ENCODE peak calls at places on chromosomes 4 and X, in four cellular contexts. One of them, this sample, is unnamed.

GRCh38 chr4:55876387-55876786 is 22.9 kb downstream of the EXOC1 start:
- DNase-seq in K562: no peak
- DNase-seq in suprapubic skin: no peak
- DNase-seq in SK-N-SH: no peak
- DNase-seq in this sample: no peak

GRCh38 chr4:172143605-172144314 is 330.6 kb downstream of the GALNTL6 start:
- DNase-seq in K562: peak; percentile 13
- DNase-seq in suprapubic skin: no peak
- DNase-seq in SK-N-SH: peak; percentile 55
- DNase-seq in this sample: no peak

GRCh38 chr4:54255881-54256280 is 26.8 kb downstream of the PDGFRA start:
- DNase-seq in suprapubic skin: no peak
- DNase-seq in K562: no peak
- DNase-seq in SK-N-SH: no peak
- DNase-seq in this sample: no peak

GRCh38 chr4:126106658-126107057 is 791.9 kb downstream of the FAT4 start:
- DNase-seq in K562: no peak
- DNase-seq in suprapubic skin: no peak
- DNase-seq in SK-N-SH: no peak
- DNase-seq in this sample: no peak

GRCh38 chr4:6869944-6870343 is 39.7 kb upstream of the TBC1D14 start:
- DNase-seq in SK-N-SH: no peak
- DNase-seq in K562: peak; percentile 27
- DNase-seq in suprapubic skin: no peak
- DNase-seq in this sample: no peak

GRCh38 chr4:6839579-6839978 is 57.1 kb downstream of the KIAA0232 start:
- DNase-seq in K562: no peak
- DNase-seq in SK-N-SH: no peak
- DNase-seq in suprapubic skin: no peak
- DNase-seq in this sample: no peak

GRCh38 chrX:118976599-118977340 is 2.4 kb downstream of the LONRF3 start:
- DNase-seq in K562: peak; percentile 45
- DNase-seq in SK-N-SH: peak; percentile 61
- DNase-seq in suprapubic skin: peak; percentile 76
- DNase-seq in this sample: peak; percentile 82

GRCh38 chr4:140020457-140021361 is 133.3 kb downstream of the MAML3 start:
- DNase-seq in SK-N-SH: no peak
- DNase-seq in K562: no peak
- DNase-seq in suprapubic skin: no peak
- DNase-seq in this sample: no peak

GRCh38 chrX:31796624-31797023 is 724.8 kb upstream of the FTHL17 start:
- DNase-seq in SK-N-SH: no peak
- DNase-seq in suprapubic skin: no peak
- DNase-seq in K562: no peak
- DNase-seq in this sample: no peak

GRCh38 chr4:4254666-4255065 is 6.6 kb upstream of the TMEM128 start:
- DNase-seq in suprapubic skin: no peak
- DNase-seq in K562: no peak
- DNase-seq in SK-N-SH: no peak
- DNase-seq in this sample: no peak

GRCh38 chr4:3936184-3936583 is 170.0 kb downstream of the ADRA2C start:
- DNase-seq in suprapubic skin: no peak
- DNase-seq in SK-N-SH: no peak
- DNase-seq in K562: no peak
- DNase-seq in this sample: no peak

GRCh38 chr4:135244605-135245146 is 1043.1 kb upstream of the PABPC4L start:
- DNase-seq in suprapubic skin: no peak
- DNase-seq in K562: no peak
- DNase-seq in SK-N-SH: no peak
- DNase-seq in this sample: no peak

GRCh38 chr4:123984881-123985280 is 588.3 kb downstream of the SPRY1 start:
- DNase-seq in K562: no peak
- DNase-seq in SK-N-SH: no peak
- DNase-seq in suprapubic skin: no peak
- DNase-seq in this sample: peak; percentile 10

GRCh38 chr4:25528391-25528790 is 127.3 kb upstream of the SLC34A2 start:
- DNase-seq in SK-N-SH: no peak
- DNase-seq in suprapubic skin: no peak
- DNase-seq in K562: no peak
- DNase-seq in this sample: no peak

GRCh38 chr4:113674251-113674650 is 87.3 kb downstream of the CAMK2D start:
- DNase-seq in suprapubic skin: no peak
- DNase-seq in SK-N-SH: no peak
- DNase-seq in K562: no peak
- DNase-seq in this sample: peak; percentile 23

GRCh38 chr4:23333556-23333945 is 556.3 kb downstream of the PPARGC1A start:
- DNase-seq in suprapubic skin: no peak
- DNase-seq in K562: no peak
- DNase-seq in SK-N-SH: no peak
- DNase-seq in this sample: no peak

GRCh38 chrX:38183577-38183976 is 37.1 kb downstream of the SRPX start:
- DNase-seq in K562: no peak
- DNase-seq in suprapubic skin: no peak
- DNase-seq in SK-N-SH: no peak
- DNase-seq in this sample: no peak

GRCh38 chr4:2248821-2249261 is 6.9 kb upstream of the HAUS3 start:
- DNase-seq in K562: no peak
- DNase-seq in SK-N-SH: peak; percentile 28
- DNase-seq in suprapubic skin: peak; percentile 77
- DNase-seq in this sample: no peak

GRCh38 chr4:78018271-78019049 is 38.7 kb upstream of the FRAS1 start:
- DNase-seq in K562: no peak
- DNase-seq in SK-N-SH: no peak
- DNase-seq in suprapubic skin: no peak
- DNase-seq in this sample: no peak

GRCh38 chr4:157895205-157895604 is 277.6 kb downstream of the GASK1B start:
- DNase-seq in SK-N-SH: no peak
- DNase-seq in K562: no peak
- DNase-seq in suprapubic skin: no peak
- DNase-seq in this sample: no peak

GRCh38 chrX:11341274-11342256 is 48.4 kb downstream of the AMELX start:
- DNase-seq in SK-N-SH: no peak
- DNase-seq in suprapubic skin: peak; percentile 74
- DNase-seq in K562: peak; percentile 44
- DNase-seq in this sample: peak; percentile 31

GRCh38 chr4:171203425-171203824 is 609.8 kb upstream of the GALNTL6 start:
- DNase-seq in SK-N-SH: no peak
- DNase-seq in suprapubic skin: no peak
- DNase-seq in K562: no peak
- DNase-seq in this sample: no peak

GRCh38 chr4:73607375-73608026 is 12.7 kb downstream of the RASSF6 start:
- DNase-seq in SK-N-SH: no peak
- DNase-seq in K562: no peak
- DNase-seq in suprapubic skin: no peak
- DNase-seq in this sample: no peak

GRCh38 chr4:48649505-48649904 is 130.6 kb downstream of the FRYL start:
- DNase-seq in SK-N-SH: no peak
- DNase-seq in K562: no peak
- DNase-seq in suprapubic skin: no peak
- DNase-seq in this sample: no peak

GRCh38 chr4:40232610-40233009 is 35.8 kb downstream of the RHOH start:
- DNase-seq in SK-N-SH: no peak
- DNase-seq in suprapubic skin: no peak
- DNase-seq in K562: no peak
- DNase-seq in this sample: no peak

GRCh38 chr4:10139518-10139917 is 22.9 kb upstream of the WDR1 start:
- DNase-seq in suprapubic skin: no peak
- DNase-seq in SK-N-SH: no peak
- DNase-seq in K562: no peak
- DNase-seq in this sample: no peak

GRCh38 chr4:10144479-10144878 is 27.9 kb upstream of the WDR1 start:
- DNase-seq in suprapubic skin: no peak
- DNase-seq in K562: no peak
- DNase-seq in SK-N-SH: no peak
- DNase-seq in this sample: no peak

GRCh38 chr4:10143171-10143570 is 26.6 kb upstream of the WDR1 start:
- DNase-seq in K562: no peak
- DNase-seq in suprapubic skin: no peak
- DNase-seq in SK-N-SH: no peak
- DNase-seq in this sample: no peak

GRCh38 chr4:10144971-10145370 is 28.4 kb upstream of the WDR1 start:
- DNase-seq in SK-N-SH: no peak
- DNase-seq in K562: no peak
- DNase-seq in suprapubic skin: no peak
- DNase-seq in this sample: no peak

DNA sequence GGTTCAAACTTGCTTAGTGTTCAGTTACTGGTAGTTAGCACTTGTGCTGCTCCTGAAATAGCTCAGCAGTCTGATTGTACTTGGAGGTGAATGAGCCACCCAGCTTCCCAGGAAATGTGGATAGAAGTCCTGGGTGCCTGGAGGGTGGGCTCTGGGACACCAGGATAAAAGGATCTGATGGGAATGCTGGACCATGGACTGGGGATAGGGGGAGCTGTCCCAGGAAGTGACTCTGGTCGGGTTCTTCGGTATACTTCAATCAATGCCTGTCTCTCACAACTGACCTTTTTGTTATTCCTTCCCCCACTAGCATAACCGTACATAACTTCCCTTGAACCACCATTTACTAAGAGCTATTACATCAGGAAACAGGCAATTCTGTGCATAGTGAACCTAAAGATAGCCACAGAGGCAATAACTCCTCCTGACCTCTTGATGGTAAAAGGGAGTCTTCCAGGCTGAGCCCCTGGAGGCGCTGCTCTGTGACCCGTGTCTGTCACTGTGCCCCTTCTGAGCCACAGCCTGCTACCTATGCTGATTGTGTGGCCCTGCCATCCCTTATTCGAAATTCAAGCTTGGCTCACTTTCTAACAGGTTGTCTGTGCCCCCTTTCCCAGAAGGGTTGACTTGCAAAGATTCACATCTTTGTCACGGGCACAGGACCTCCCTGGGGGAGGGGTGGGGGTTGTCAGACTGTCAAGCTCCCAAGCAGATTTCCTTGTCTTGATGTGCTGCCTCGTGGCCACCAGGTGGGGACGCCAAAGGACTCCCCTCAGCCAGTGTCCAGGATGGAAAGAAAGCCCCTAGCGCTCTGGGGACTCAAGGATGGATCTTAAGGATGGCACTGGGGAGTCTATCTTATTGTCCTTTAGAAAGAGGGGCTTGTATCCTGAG is 24.5 kb upstream of the WDR1 start:
- DNase-seq in SK-N-SH: no peak
- DNase-seq in suprapubic skin: no peak
- DNase-seq in K562: peak; percentile 54
- DNase-seq in this sample: no peak
- TF ChIP-seq CTCF in SK-N-SH: no peak
- TF ChIP-seq CTCF in suprapubic skin: no peak
- TF ChIP-seq CTCF in K562: peak; percentile 63
- TF ChIP-seq CTCF in this sample: no peak

GRCh38 chrX:74922922-74923321 is 2.3 kb downstream of the NEXMIF start:
- DNase-seq in SK-N-SH: no peak
- DNase-seq in suprapubic skin: no peak
- DNase-seq in K562: no peak
- DNase-seq in this sample: no peak
- TF ChIP-seq EP300 in SK-N-SH: no peak
- TF ChIP-seq EP300 in suprapubic skin: no peak
- TF ChIP-seq EP300 in K562: no peak
- TF ChIP-seq EP300 in this sample: no peak

DNA sequence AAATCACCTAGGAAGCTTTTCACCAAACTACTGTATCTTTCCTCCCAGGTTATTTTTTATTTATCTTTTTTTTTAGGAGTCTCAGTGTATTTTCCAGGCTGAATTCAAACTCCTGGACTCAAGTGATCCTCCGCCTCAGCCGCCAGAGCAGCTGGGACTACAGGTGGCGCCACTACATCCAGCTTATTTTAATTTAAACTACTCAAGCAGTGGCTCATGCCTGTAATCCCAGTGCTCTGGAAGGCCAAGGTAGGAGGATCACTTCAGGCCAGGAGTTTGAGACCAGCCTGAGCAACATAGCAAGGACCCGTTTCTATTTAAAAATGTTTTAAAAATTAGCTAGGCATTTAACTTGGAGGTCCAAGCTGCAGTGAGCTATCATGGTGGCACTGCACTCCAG is 37.8 kb downstream of the LEF1 start:
- DNase-seq in suprapubic skin: no peak
- DNase-seq in K562: no peak
- DNase-seq in SK-N-SH: no peak
- DNase-seq in this sample: no peak
- TF ChIP-seq CTCF in suprapubic skin: no peak
- TF ChIP-seq CTCF in K562: peak; percentile 28
- TF ChIP-seq CTCF in SK-N-SH: peak; percentile 20
- TF ChIP-seq CTCF in this sample: no peak

GRCh38 chrX:154376768-154377167 is 2.3 kb upstream of the EMD start:
- DNase-seq in SK-N-SH: no peak
- DNase-seq in suprapubic skin: no peak
- DNase-seq in K562: no peak
- DNase-seq in this sample: no peak

GRCh38 chrX:154379569-154379951 is 465 bp downstream of the EMD start:
- DNase-seq in suprapubic skin: no peak
- DNase-seq in K562: no peak
- DNase-seq in SK-N-SH: no peak
- DNase-seq in this sample: no peak

GRCh38 chrX:154380153-154380552 is 1.1 kb downstream of the EMD start:
- DNase-seq in suprapubic skin: no peak
- DNase-seq in SK-N-SH: no peak
- DNase-seq in K562: no peak
- DNase-seq in this sample: no peak

GRCh38 chrX:154378799-154379568 is at the start of gene EMD:
- DNase-seq in K562: peak; percentile 83
- DNase-seq in suprapubic skin: peak; percentile 97
- DNase-seq in SK-N-SH: peak; percentile 89
- DNase-seq in this sample: peak; percentile 97

DNA sequence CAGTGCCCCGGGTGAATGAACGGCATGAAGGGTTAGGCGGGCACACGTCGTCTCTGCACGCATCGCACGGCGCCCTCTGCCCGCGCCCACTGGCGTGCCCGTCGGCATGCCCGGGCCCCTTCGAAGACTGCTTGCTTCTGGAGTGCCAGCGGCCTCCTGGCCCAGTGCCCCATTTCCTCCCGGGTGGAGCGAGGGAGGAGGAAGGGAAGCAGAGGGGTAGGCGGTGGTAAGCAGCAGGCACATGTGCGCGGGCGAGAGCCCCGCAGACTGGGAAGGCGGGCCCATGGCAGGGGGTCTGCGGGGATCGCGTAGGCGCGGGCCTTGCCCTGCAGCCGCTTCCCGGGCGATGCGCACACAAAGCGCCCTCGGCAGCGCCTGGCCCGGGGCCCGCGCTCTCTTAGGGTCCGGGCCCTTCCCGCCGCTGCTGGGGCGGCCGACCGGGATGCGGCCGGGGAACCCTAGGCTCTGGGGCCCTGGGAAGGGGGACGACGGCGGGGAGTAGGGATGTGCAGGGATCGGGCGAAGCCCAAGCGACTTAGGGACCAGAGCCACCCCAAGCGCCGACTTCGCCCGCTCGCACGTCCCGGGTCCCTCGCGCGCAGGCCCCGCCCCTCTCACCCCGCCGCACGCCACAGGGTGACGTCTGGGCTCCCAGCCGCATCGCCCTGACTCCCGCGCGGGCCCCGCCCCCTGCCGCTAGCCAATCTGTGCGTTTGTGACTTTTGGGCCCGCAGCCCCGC is 866 bp upstream of the EMD start:
- DNase-seq in suprapubic skin: no peak
- DNase-seq in K562: peak; percentile 65
- DNase-seq in SK-N-SH: peak; percentile 85
- DNase-seq in this sample: peak; percentile 61
- TF ChIP-seq EP300 in suprapubic skin: no peak
- TF ChIP-seq EP300 in K562: no peak
- TF ChIP-seq EP300 in SK-N-SH: no peak
- TF ChIP-seq EP300 in this sample: no peak

GRCh38 chr4:111546881-111547280 is 598.4 kb upstream of the FAM241A start:
- DNase-seq in SK-N-SH: no peak
- DNase-seq in suprapubic skin: no peak
- DNase-seq in K562: no peak
- DNase-seq in this sample: no peak
- TF ChIP-seq CTCF in SK-N-SH: no peak
- TF ChIP-seq CTCF in suprapubic skin: no peak
- TF ChIP-seq CTCF in K562: no peak
- TF ChIP-seq CTCF in this sample: no peak

This sample was measured in transverse colon.